ENCODE peak calls at places on chromosome 18, in four cellular contexts. N, O, J and P are unnamed samples.

GRCh38 chr18:8081872-8082553 is 514.9 kb downstream of the PTPRM start:
- DNase-seq in N (no peak), O (no peak), J (no peak), P (no peak)

GRCh38 chr18:10736984-10737383 is 211.2 kb downstream of the NAPG start:
- DNase-seq in N (no peak), O (no peak), J (no peak), P (peak)

GRCh38 chr18:72985686-72986085 is 117.9 kb upstream of the NETO1 start:
- DNase-seq in N (no peak), O (no peak), J (no peak), P (no peak)

GRCh38 chr18:79496978-79497637 is 101.4 kb downstream of the NFATC1 start:
- DNase-seq in N (no peak), O (no peak), J (peak), P (no peak)

GRCh38 chr18:58320907-58321561 is 277.0 kb downstream of the NEDD4L start:
- DNase-seq in N (no peak), O (no peak), J (no peak), P (no peak)

GRCh38 chr18:64966667-64967066 is 784.1 kb upstream of the CDH7 start:
- DNase-seq in N (no peak), O (no peak), J (no peak), P (no peak)

GRCh38 chr18:22432672-22433137 is 15.0 kb upstream of the CTAGE1 start:
- DNase-seq in N (no peak), O (peak), J (no peak), P (peak)

GRCh38 chr18:58965291-58965929 is 100.7 kb downstream of the ZNF532 start:
- DNase-seq in N (no peak), O (no peak), J (no peak), P (no peak)

GRCh38 chr18:61772293-61772848 is 120.4 kb downstream of the RNF152 start:
- DNase-seq in N (no peak), O (no peak), J (no peak), P (no peak)